ENCODE peak calls at places on chromosomes 1 and 21, in four cellular contexts. B is fibroblast of lung, P is PC-9, H is PC-3. E is an unnamed sample.

GRCh38 chr1:14082331-14082730 is 382.3 kb downstream of the PRDM2 start:
- DNase-seq in B (no peak), P (no peak), H (no peak), E (no peak)

GRCh38 chr1:64965239-64966157 is 851 bp downstream of the JAK1 start:
- DNase-seq in B (peak; percentile 76), P (peak; percentile 16), H (peak; percentile 39), E (peak; percentile 86)

GRCh38 chr1:239084459-239085080 is 301.8 kb upstream of the CHRM3 start:
- DNase-seq in B (no peak), P (no peak), H (no peak), E (no peak)

GRCh38 chr1:89762801-89763648 is 57.8 kb upstream of the LRRC8D start:
- DNase-seq in B (peak; percentile 86), P (peak; percentile 74), H (peak; percentile 89), E (peak; percentile 87)

GRCh38 chr1:95169544-95169943 is 52.4 kb downstream of the TLCD4 start:
- DNase-seq in B (no peak), P (peak; percentile 54), H (peak; percentile 82), E (no peak)

GRCh38 chr1:101162300-101162699 is 74.5 kb upstream of the S1PR1 start:
- DNase-seq in B (no peak), P (no peak), H (no peak), E (no peak)

GRCh38 chr1:234605983-234606730 is 3.8 kb downstream of the IRF2BP2 start:
- DNase-seq in B (peak; percentile 70), P (peak; percentile 33), H (peak; percentile 44), E (peak; percentile 30)

GRCh38 chr1:178501705-178502329 is 5.1 kb upstream of the CLEC20A start:
- DNase-seq in B (peak; percentile 74), P (peak; percentile 53), H (peak; percentile 71), E (peak; percentile 74)

GRCh38 chr1:2344744-2345296 is 46.5 kb downstream of the MORN1 start:
- DNase-seq in B (no peak), P (no peak), H (no peak), E (no peak)

GRCh38 chr1:11395616-11396015 is 83.3 kb upstream of the DISP3 start:
- DNase-seq in B (no peak), P (no peak), H (no peak), E (no peak)

GRCh38 chr21:45857761-45858160 is 123.8 kb upstream of the COL6A1 start:
- DNase-seq in B (no peak), P (no peak), H (no peak), E (no peak)

GRCh38 chr1:159800177-159800935 is 1.8 kb upstream of the FCRL6 start:
- DNase-seq in B (no peak), P (no peak), H (peak; percentile 19), E (no peak)

GRCh38 chr1:21524220-21524619 is 15.0 kb downstream of the ALPL start:
- DNase-seq in B (no peak), P (no peak), H (no peak), E (no peak)

GRCh38 chr1:7398982-7399381 is 372.1 kb upstream of the VAMP3 start:
- DNase-seq in B (peak; percentile 51), P (no peak), H (no peak), E (no peak)

GRCh38 chr21:34923626-34924025 is 125.5 kb downstream of the RUNX1 start:
- DNase-seq in B (no peak), P (no peak), H (no peak), E (no peak)

GRCh38 chr1:206967096-206967851 is 3.0 kb downstream of the FCAMR start:
- DNase-seq in B (peak; percentile 3), P (no peak), H (peak; percentile 59), E (no peak)

GRCh38 chr21:38267136-38267535 is 10.3 kb downstream of the KCNJ15 start:
- DNase-seq in B (no peak), P (no peak), H (no peak), E (no peak)

GRCh38 chr1:53134042-53134485 is 8.4 kb downstream of the SLC1A7 start:
- DNase-seq in B (no peak), P (no peak), H (no peak), E (no peak)

GRCh38 chr1:94862718-94863117 is 42.6 kb downstream of the SLC44A3 start:
- DNase-seq in B (no peak), P (peak; percentile 75), H (peak; percentile 96), E (no peak)

GRCh38 chr1:10379101-10379620 is 19.7 kb upstream of the PGD start:
- DNase-seq in B (no peak), P (no peak), H (no peak), E (no peak)

GRCh38 chr1:167431261-167431908 is 86.9 kb downstream of the CD247 start:
- DNase-seq in B (no peak), P (no peak), H (no peak), E (peak; percentile 48)

GRCh38 chr1:17768651-17769241 is 13.6 kb downstream of the ACTL8 start:
- DNase-seq in B (peak; percentile 78), P (peak; percentile 40), H (peak; percentile 64), E (no peak)

DNA sequence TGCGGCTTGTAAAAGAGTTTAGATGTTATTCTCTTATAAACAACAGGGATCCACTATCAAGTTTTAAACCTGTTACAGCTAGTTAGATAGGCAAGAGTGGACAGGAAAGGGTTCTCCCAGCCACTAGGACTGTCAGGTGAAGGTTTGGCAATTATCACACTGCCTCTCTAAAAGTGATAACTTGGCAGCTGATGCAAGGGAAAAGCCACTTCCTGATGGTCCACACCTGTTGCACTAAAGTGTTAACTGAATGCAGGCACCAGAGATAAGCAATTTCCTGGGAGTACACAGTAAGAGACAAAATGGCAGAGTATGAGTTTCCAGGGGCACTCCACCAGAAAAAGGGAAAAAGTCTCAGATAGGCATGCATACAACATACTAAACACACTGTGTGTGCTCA is 99.4 kb downstream of the VAV3 start:
- DNase-seq in B (no peak), P (no peak), H (no peak), E (peak; percentile 37)
- H4K20me1 ChIP-seq in B (no peaks in the 10 kb centered on the region), P (no peaks in the 10 kb centered on the region), H (no peaks in the 10 kb centered on the region), E (no peaks in the 10 kb centered on the region)

DNA sequence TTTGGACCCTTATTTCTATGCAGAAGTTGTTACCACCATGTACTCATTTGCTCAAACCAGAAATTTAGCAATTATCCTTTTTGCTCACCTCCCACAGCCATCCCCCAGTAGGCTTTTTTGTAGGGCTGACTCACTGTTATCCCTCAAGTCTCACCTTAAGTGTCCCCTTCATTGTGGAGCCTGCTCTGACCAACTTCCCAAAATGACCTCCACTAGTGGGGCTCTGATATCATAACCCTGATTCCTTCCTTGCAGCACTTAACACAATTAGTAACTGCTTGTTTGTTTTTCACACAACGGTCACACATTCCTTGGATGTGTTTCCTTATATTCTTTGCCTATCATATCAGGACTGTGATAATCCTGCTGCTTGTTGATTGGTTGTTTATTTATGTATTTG is 76.7 kb downstream of the PATJ start:
- DNase-seq in B (no peak), P (no peak), H (no peak), E (no peak)
- H4K20me1 ChIP-seq in B (no peaks in the 10 kb centered on the region), P (no peaks in the 10 kb centered on the region), H (no peaks in the 10 kb centered on the region), E (no peaks in the 10 kb centered on the region)

GRCh38 chr1:28507646-28508434 is 2.0 kb downstream of the RCC1 start:
- DNase-seq in B (peak; percentile 12), P (no peak), H (no peak), E (peak; percentile 23)
- H4K20me1 ChIP-seq in B (no peaks in the 10 kb centered on the region), P (peaks cover 37% of the 10 kb centered on the region), H (peaks cover 40% of the 10 kb centered on the region), E (peaks cover 5% of the 10 kb centered on the region)

DNA sequence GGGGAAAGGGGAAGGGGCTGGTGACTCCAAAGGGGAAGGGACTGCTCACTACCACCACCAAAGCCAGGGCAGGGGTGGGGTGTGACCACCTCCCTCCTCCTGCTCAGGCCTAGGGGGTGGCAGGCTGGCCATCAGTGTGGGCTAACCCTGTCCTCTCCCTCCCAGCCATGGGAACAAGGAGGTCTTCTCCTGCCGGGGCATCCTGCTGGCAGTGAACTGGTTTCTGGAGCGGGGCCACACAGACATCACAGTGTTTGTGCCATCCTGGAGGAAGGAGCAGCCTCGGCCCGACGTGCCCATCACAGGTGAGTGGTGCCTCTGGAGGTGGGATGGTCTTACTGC is 5.7 kb downstream of the ZC3H12A start:
- DNase-seq in B (no peak), P (no peak), H (no peak), E (no peak)
- H4K20me1 ChIP-seq in B (no peaks in the 10 kb centered on the region), P (no peaks in the 10 kb centered on the region), H (peaks cover 12% of the 10 kb centered on the region), E (peaks cover 9% of the 10 kb centered on the region)